ENCODE peak calls at places on chromosomes 4 and X, in ten cellular contexts. One of them, this sample, is unnamed.
A peak's percentile ranks its signal among the peaks of the same experiment; 100 is the strongest.

GRCh38 chr4:93199492-93199891 is 629.1 kb upstream of the ATOH1 start:
- DNase-seq in kidney: no peak
- DNase-seq in fibroblast of mammary gland: peak; percentile 36
- DNase-seq in body of pancreas: no peak
- DNase-seq in CD8-positive, alpha-beta memory T cell: no peak
- DNase-seq in IMR-90: peak; percentile 29
- DNase-seq in A549: peak; percentile 15
- DNase-seq in fibroblast of lung: peak; percentile 31
- DNase-seq in choroid plexus epithelial cell: peak; percentile 75
- DNase-seq in left lung: no peak
- DNase-seq in this sample: no peak

GRCh38 chrX:46333550-46333949 is 211.7 kb downstream of the ZNF674 start:
- DNase-seq in kidney: no peak
- DNase-seq in fibroblast of mammary gland: no peak
- DNase-seq in body of pancreas: no peak
- DNase-seq in CD8-positive, alpha-beta memory T cell: no peak
- DNase-seq in IMR-90: no peak
- DNase-seq in A549: no peak
- DNase-seq in fibroblast of lung: no peak
- DNase-seq in choroid plexus epithelial cell: no peak
- DNase-seq in left lung: no peak
- DNase-seq in this sample: no peak

GRCh38 chr4:137993232-137993631 is 248.9 kb downstream of the SLC7A11 start:
- DNase-seq in kidney: no peak
- DNase-seq in fibroblast of mammary gland: no peak
- DNase-seq in body of pancreas: no peak
- DNase-seq in CD8-positive, alpha-beta memory T cell: no peak
- DNase-seq in IMR-90: no peak
- DNase-seq in A549: no peak
- DNase-seq in fibroblast of lung: no peak
- DNase-seq in choroid plexus epithelial cell: no peak
- DNase-seq in left lung: no peak
- DNase-seq in this sample: no peak

GRCh38 chrX:28590394-28590793 is 3.1 kb downstream of the IL1RAPL1 start:
- DNase-seq in kidney: no peak
- DNase-seq in fibroblast of mammary gland: no peak
- DNase-seq in body of pancreas: no peak
- DNase-seq in CD8-positive, alpha-beta memory T cell: no peak
- DNase-seq in IMR-90: peak; percentile 32
- DNase-seq in A549: no peak
- DNase-seq in fibroblast of lung: peak; percentile 42
- DNase-seq in choroid plexus epithelial cell: peak; percentile 48
- DNase-seq in left lung: no peak
- DNase-seq in this sample: no peak

GRCh38 chrX:68735266-68735665 is 87.8 kb downstream of the STARD8 start:
- DNase-seq in kidney: no peak
- DNase-seq in fibroblast of mammary gland: no peak
- DNase-seq in body of pancreas: no peak
- DNase-seq in CD8-positive, alpha-beta memory T cell: no peak
- DNase-seq in IMR-90: no peak
- DNase-seq in A549: no peak
- DNase-seq in fibroblast of lung: no peak
- DNase-seq in choroid plexus epithelial cell: no peak
- DNase-seq in left lung: no peak
- DNase-seq in this sample: no peak

GRCh38 chr4:90443231-90443630 is 316.0 kb downstream of the CCSER1 start:
- DNase-seq in kidney: no peak
- DNase-seq in fibroblast of mammary gland: no peak
- DNase-seq in body of pancreas: no peak
- DNase-seq in CD8-positive, alpha-beta memory T cell: no peak
- DNase-seq in IMR-90: no peak
- DNase-seq in A549: no peak
- DNase-seq in fibroblast of lung: no peak
- DNase-seq in choroid plexus epithelial cell: no peak
- DNase-seq in left lung: no peak
- DNase-seq in this sample: no peak

GRCh38 chr4:37549003-37549402 is 137.2 kb downstream of the RELL1 start:
- DNase-seq in kidney: no peak
- DNase-seq in fibroblast of mammary gland: peak; percentile 78
- DNase-seq in body of pancreas: no peak
- DNase-seq in CD8-positive, alpha-beta memory T cell: no peak
- DNase-seq in IMR-90: peak; percentile 67
- DNase-seq in A549: no peak
- DNase-seq in fibroblast of lung: peak; percentile 96
- DNase-seq in choroid plexus epithelial cell: peak; percentile 77
- DNase-seq in left lung: no peak
- DNase-seq in this sample: no peak

GRCh38 chrX:42096262-42096939 is 173.0 kb upstream of the CASK start:
- DNase-seq in kidney: no peak
- DNase-seq in fibroblast of mammary gland: peak; percentile 73
- DNase-seq in body of pancreas: no peak
- DNase-seq in CD8-positive, alpha-beta memory T cell: no peak
- DNase-seq in IMR-90: peak; percentile 96
- DNase-seq in A549: peak; percentile 9
- DNase-seq in fibroblast of lung: peak; percentile 97
- DNase-seq in choroid plexus epithelial cell: peak; percentile 95
- DNase-seq in left lung: peak; percentile 56
- DNase-seq in this sample: peak; percentile 58

GRCh38 chrX:153446636-153446936 is 730 bp upstream of the TREX2 start:
- DNase-seq in kidney: no peak
- DNase-seq in fibroblast of mammary gland: no peak
- DNase-seq in body of pancreas: no peak
- DNase-seq in CD8-positive, alpha-beta memory T cell: no peak
- DNase-seq in IMR-90: no peak
- DNase-seq in A549: no peak
- DNase-seq in fibroblast of lung: no peak
- DNase-seq in choroid plexus epithelial cell: no peak
- DNase-seq in left lung: no peak
- DNase-seq in this sample: no peak

GRCh38 chr4:84914686-84915395 is 51.6 kb downstream of the WDFY3 start:
- DNase-seq in kidney: no peak
- DNase-seq in fibroblast of mammary gland: no peak
- DNase-seq in body of pancreas: no peak
- DNase-seq in CD8-positive, alpha-beta memory T cell: no peak
- DNase-seq in IMR-90: no peak
- DNase-seq in A549: no peak
- DNase-seq in fibroblast of lung: no peak
- DNase-seq in choroid plexus epithelial cell: no peak
- DNase-seq in left lung: no peak
- DNase-seq in this sample: no peak

GRCh38 chr4:138555584-138555983 is 313.4 kb upstream of the SLC7A11 start:
- DNase-seq in kidney: no peak
- DNase-seq in fibroblast of mammary gland: peak; percentile 28
- DNase-seq in body of pancreas: peak; percentile 29
- DNase-seq in CD8-positive, alpha-beta memory T cell: no peak
- DNase-seq in IMR-90: no peak
- DNase-seq in A549: no peak
- DNase-seq in fibroblast of lung: no peak
- DNase-seq in choroid plexus epithelial cell: peak; percentile 55
- DNase-seq in left lung: no peak
- DNase-seq in this sample: no peak

GRCh38 chrX:119942831-119943184 is 743 bp downstream of the NKAP start:
- DNase-seq in kidney: no peak
- DNase-seq in fibroblast of mammary gland: no peak
- DNase-seq in body of pancreas: no peak
- DNase-seq in CD8-positive, alpha-beta memory T cell: no peak
- DNase-seq in IMR-90: peak; percentile 0
- DNase-seq in A549: peak; percentile 14
- DNase-seq in fibroblast of lung: peak; percentile 2
- DNase-seq in choroid plexus epithelial cell: peak; percentile 10
- DNase-seq in left lung: no peak
- DNase-seq in this sample: no peak

GRCh38 chr4:98828801-98829200 is 100.1 kb downstream of the EIF4E start:
- DNase-seq in kidney: no peak
- DNase-seq in fibroblast of mammary gland: peak; percentile 17
- DNase-seq in body of pancreas: no peak
- DNase-seq in CD8-positive, alpha-beta memory T cell: no peak
- DNase-seq in IMR-90: no peak
- DNase-seq in A549: no peak
- DNase-seq in fibroblast of lung: peak; percentile 3
- DNase-seq in choroid plexus epithelial cell: peak; percentile 23
- DNase-seq in left lung: no peak
- DNase-seq in this sample: no peak

GRCh38 chr4:109818268-109818667 is 2.7 kb downstream of the GAR1 start:
- DNase-seq in kidney: no peak
- DNase-seq in fibroblast of mammary gland: no peak
- DNase-seq in body of pancreas: no peak
- DNase-seq in CD8-positive, alpha-beta memory T cell: no peak
- DNase-seq in IMR-90: no peak
- DNase-seq in A549: no peak
- DNase-seq in fibroblast of lung: no peak
- DNase-seq in choroid plexus epithelial cell: no peak
- DNase-seq in left lung: no peak
- DNase-seq in this sample: no peak
- H3K4me3 ChIP-seq in kidney: no peak overlapping the region
- H3K4me3 ChIP-seq in fibroblast of mammary gland: no peak overlapping the region
- H3K4me3 ChIP-seq in body of pancreas: no peak overlapping the region
- H3K4me3 ChIP-seq in CD8-positive, alpha-beta memory T cell: no peak overlapping the region
- H3K4me3 ChIP-seq in IMR-90: no peak overlapping the region
- H3K4me3 ChIP-seq in A549: no peak overlapping the region
- H3K4me3 ChIP-seq in fibroblast of lung: no peak overlapping the region
- H3K4me3 ChIP-seq in choroid plexus epithelial cell: no peak overlapping the region
- H3K4me3 ChIP-seq in left lung: no peak overlapping the region
- H3K4me3 ChIP-seq in this sample: no peak overlapping the region

DNA sequence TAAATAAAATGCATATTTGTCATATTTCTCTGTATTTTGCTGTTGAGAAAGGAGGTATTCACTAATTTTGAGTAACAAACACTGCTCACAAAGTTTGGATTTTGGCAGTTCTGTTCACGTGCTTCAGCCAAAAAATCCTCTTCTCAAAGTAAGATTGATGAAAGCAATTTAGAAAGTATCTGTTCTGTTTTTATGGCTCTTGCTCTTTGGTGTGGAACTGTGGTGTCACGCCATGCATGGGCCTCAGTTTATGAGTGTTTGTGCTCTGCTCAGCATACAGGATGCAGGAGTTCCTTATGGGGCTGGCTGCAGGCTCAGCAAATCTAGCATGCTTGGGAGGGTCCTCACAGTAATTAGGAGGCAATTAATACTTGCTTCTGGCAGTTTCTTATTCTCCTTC is 3.3 kb downstream of the HTT start:
- DNase-seq in kidney: no peak
- DNase-seq in fibroblast of mammary gland: no peak
- DNase-seq in body of pancreas: no peak
- DNase-seq in CD8-positive, alpha-beta memory T cell: no peak
- DNase-seq in IMR-90: no peak
- DNase-seq in A549: no peak
- DNase-seq in fibroblast of lung: no peak
- DNase-seq in choroid plexus epithelial cell: no peak
- DNase-seq in left lung: no peak
- DNase-seq in this sample: no peak
- H3K4me3 ChIP-seq in kidney: no peak overlapping the region
- H3K4me3 ChIP-seq in fibroblast of mammary gland: no peak overlapping the region
- H3K4me3 ChIP-seq in body of pancreas: no peak overlapping the region
- H3K4me3 ChIP-seq in CD8-positive, alpha-beta memory T cell: no peak overlapping the region
- H3K4me3 ChIP-seq in IMR-90: no peak overlapping the region
- H3K4me3 ChIP-seq in A549: no peak overlapping the region
- H3K4me3 ChIP-seq in fibroblast of lung: no peak overlapping the region
- H3K4me3 ChIP-seq in choroid plexus epithelial cell: no peak overlapping the region
- H3K4me3 ChIP-seq in left lung: no peak overlapping the region
- H3K4me3 ChIP-seq in this sample: no peak overlapping the region

DNA sequence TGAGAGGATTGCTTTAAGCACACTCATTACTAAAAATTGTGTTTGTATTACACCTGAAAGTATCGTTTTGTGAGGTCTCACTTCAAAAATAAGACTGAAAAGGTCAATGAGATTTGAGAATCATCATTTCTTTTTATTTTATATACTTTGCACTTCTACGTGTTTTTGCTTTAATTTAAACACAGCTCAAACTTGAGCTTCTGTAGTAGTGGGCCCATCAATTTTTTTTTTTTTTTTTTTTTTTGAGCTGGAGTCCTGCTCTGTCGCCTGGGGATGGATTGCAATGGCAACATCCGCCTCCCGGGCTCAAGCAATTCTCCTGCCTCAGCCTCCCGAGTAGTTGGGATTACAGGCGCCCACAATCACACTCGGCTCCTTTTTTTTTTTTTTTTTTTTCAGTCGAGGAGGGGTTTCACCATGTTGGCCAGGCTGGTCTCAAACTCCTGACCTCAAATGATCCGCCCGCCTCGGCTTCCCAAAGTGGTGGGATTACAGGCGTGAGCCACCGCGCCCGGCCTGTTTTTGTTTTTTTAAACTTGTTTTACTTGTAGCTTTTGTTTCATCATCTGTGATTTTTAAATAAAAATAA is 1.5 kb downstream of the GSTCD start:
- DNase-seq in kidney: no peak
- DNase-seq in fibroblast of mammary gland: no peak
- DNase-seq in body of pancreas: no peak
- DNase-seq in CD8-positive, alpha-beta memory T cell: no peak
- DNase-seq in IMR-90: no peak
- DNase-seq in A549: no peak
- DNase-seq in fibroblast of lung: no peak
- DNase-seq in choroid plexus epithelial cell: no peak
- DNase-seq in left lung: no peak
- DNase-seq in this sample: no peak
- H3K4me3 ChIP-seq in kidney: no peak overlapping the region
- H3K4me3 ChIP-seq in fibroblast of mammary gland: peak overlapping the region; percentile 98
- H3K4me3 ChIP-seq in body of pancreas: no peak overlapping the region
- H3K4me3 ChIP-seq in CD8-positive, alpha-beta memory T cell: no peak overlapping the region
- H3K4me3 ChIP-seq in IMR-90: no peak overlapping the region
- H3K4me3 ChIP-seq in A549: peak overlapping the region; percentile 84
- H3K4me3 ChIP-seq in fibroblast of lung: peak overlapping the region; percentile 75
- H3K4me3 ChIP-seq in choroid plexus epithelial cell: no peak overlapping the region
- H3K4me3 ChIP-seq in left lung: no peak overlapping the region
- H3K4me3 ChIP-seq in this sample: no peak overlapping the region

GRCh38 chr4:173370477-173371291 is at the start of gene SAP30:
- DNase-seq in kidney: peak; percentile 100
- DNase-seq in fibroblast of mammary gland: peak; percentile 97
- DNase-seq in body of pancreas: peak; percentile 98
- DNase-seq in CD8-positive, alpha-beta memory T cell: peak; percentile 94
- DNase-seq in IMR-90: peak; percentile 98
- DNase-seq in A549: peak; percentile 73
- DNase-seq in fibroblast of lung: peak; percentile 97
- DNase-seq in choroid plexus epithelial cell: peak; percentile 99
- DNase-seq in left lung: peak; percentile 99
- DNase-seq in this sample: peak; percentile 99

GRCh38 chr4:173367946-173368345 is 2.8 kb upstream of the SAP30 start:
- DNase-seq in kidney: no peak
- DNase-seq in fibroblast of mammary gland: peak; percentile 38
- DNase-seq in body of pancreas: no peak
- DNase-seq in CD8-positive, alpha-beta memory T cell: no peak
- DNase-seq in IMR-90: peak; percentile 27
- DNase-seq in A549: no peak
- DNase-seq in fibroblast of lung: peak; percentile 20
- DNase-seq in choroid plexus epithelial cell: peak; percentile 30
- DNase-seq in left lung: no peak
- DNase-seq in this sample: no peak

GRCh38 chr4:173365359-173365996 is 5.3 kb upstream of the SAP30 start:
- DNase-seq in kidney: peak; percentile 41
- DNase-seq in fibroblast of mammary gland: no peak
- DNase-seq in body of pancreas: no peak
- DNase-seq in CD8-positive, alpha-beta memory T cell: no peak
- DNase-seq in IMR-90: no peak
- DNase-seq in A549: no peak
- DNase-seq in fibroblast of lung: no peak
- DNase-seq in choroid plexus epithelial cell: no peak
- DNase-seq in left lung: no peak
- DNase-seq in this sample: no peak

GRCh38 chr4:173370130-173370476 is 651 bp upstream of the SAP30 start:
- DNase-seq in kidney: peak; percentile 92
- DNase-seq in fibroblast of mammary gland: no peak
- DNase-seq in body of pancreas: peak; percentile 61
- DNase-seq in CD8-positive, alpha-beta memory T cell: peak; percentile 57
- DNase-seq in IMR-90: no peak
- DNase-seq in A549: peak; percentile 18
- DNase-seq in fibroblast of lung: no peak
- DNase-seq in choroid plexus epithelial cell: no peak
- DNase-seq in left lung: peak; percentile 66
- DNase-seq in this sample: peak; percentile 73

GRCh38 chr4:173367285-173367684 is 3.5 kb upstream of the SAP30 start:
- DNase-seq in kidney: no peak
- DNase-seq in fibroblast of mammary gland: peak; percentile 41
- DNase-seq in body of pancreas: no peak
- DNase-seq in CD8-positive, alpha-beta memory T cell: no peak
- DNase-seq in IMR-90: peak; percentile 22
- DNase-seq in A549: no peak
- DNase-seq in fibroblast of lung: peak; percentile 17
- DNase-seq in choroid plexus epithelial cell: peak; percentile 35
- DNase-seq in left lung: no peak
- DNase-seq in this sample: no peak
- H3K4me3 ChIP-seq in kidney: no peak overlapping the region
- H3K4me3 ChIP-seq in fibroblast of mammary gland: no peak overlapping the region
- H3K4me3 ChIP-seq in body of pancreas: no peak overlapping the region
- H3K4me3 ChIP-seq in CD8-positive, alpha-beta memory T cell: no peak overlapping the region
- H3K4me3 ChIP-seq in IMR-90: no peak overlapping the region
- H3K4me3 ChIP-seq in A549: no peak overlapping the region
- H3K4me3 ChIP-seq in fibroblast of lung: no peak overlapping the region
- H3K4me3 ChIP-seq in choroid plexus epithelial cell: no peak overlapping the region
- H3K4me3 ChIP-seq in left lung: no peak overlapping the region
- H3K4me3 ChIP-seq in this sample: no peak overlapping the region

This sample was measured in lower lobe of right lung.